ENCODE peak calls at places on chromosome 1, in nine cellular contexts. T is naive thymus-derived CD4-positive, alpha-beta T cell; K is ovary; U is NT2/D1; I is cardiac muscle cell; M is Daoy; B is B cell; G is osteoblast; R is psoas muscle. L is an unnamed sample.

GRCh38 chr1:215018555-215018954 is 64.0 kb upstream of the KCNK2 start:
- DNase-seq in T (no peak), K (no peak), U (no peak), I (no peak), M (peak; percentile 11), B (no peak), G (no peak), R (no peak), L (no peak)

GRCh38 chr1:158035976-158036583 is 42.6 kb downstream of the KIRREL1 start:
- DNase-seq in T (no peak), K (peak; percentile 69), U (no peak), I (peak; percentile 79), M (peak; percentile 52), B (peak; percentile 38), G (no peak), R (no peak), L (no peak)

GRCh38 chr1:18855573-18855972 is 3.9 kb downstream of the TAS1R2 start:
- DNase-seq in T (no peak), K (no peak), U (no peak), I (no peak), M (no peak), B (no peak), G (peak; percentile 79), R (no peak), L (no peak)

GRCh38 chr1:167912294-167912693 is 1.6 kb downstream of the ADCY10 start:
- DNase-seq in T (no peak), K (no peak), U (peak; percentile 20), I (no peak), M (no peak), B (no peak), G (no peak), R (no peak), L (no peak)

GRCh38 chr1:234597894-234598293 is 12.1 kb downstream of the IRF2BP2 start:
- DNase-seq in T (no peak), K (no peak), U (no peak), I (peak; percentile 69), M (peak; percentile 40), B (peak; percentile 69), G (peak; percentile 69), R (no peak), L (no peak)

GRCh38 chr1:20819818-20820217 is 32.7 kb upstream of the HP1BP3 start:
- DNase-seq in T (no peak), K (no peak), U (no peak), I (no peak), M (no peak), B (no peak), G (no peak), R (no peak), L (no peak)

GRCh38 chr1:119712342-119713038 is 756 bp downstream of the PHGDH start:
- DNase-seq in T (no peak), K (peak; percentile 83), U (peak; percentile 62), I (peak; percentile 96), M (peak; percentile 95), B (peak; percentile 16), G (peak; percentile 80), R (peak; percentile 86), L (peak; percentile 62)

GRCh38 chr1:77757616-77758015 is 2.0 kb downstream of the USP33 start:
- DNase-seq in T (no peak), K (no peak), U (no peak), I (peak; percentile 80), M (no peak), B (no peak), G (peak; percentile 30), R (no peak), L (no peak)

GRCh38 chr1:31306278-31306677 is 9.4 kb downstream of the ZCCHC17 start:
- DNase-seq in T (no peak), K (no peak), U (no peak), I (peak; percentile 90), M (peak; percentile 77), B (no peak), G (peak; percentile 85), R (no peak), L (no peak)

GRCh38 chr1:218613105-218613504 is 268.0 kb downstream of the TGFB2 start:
- DNase-seq in T (no peak), K (no peak), U (no peak), I (no peak), M (no peak), B (no peak), G (no peak), R (no peak), L (no peak)

GRCh38 chr1:233060595-233060994 is 110.2 kb downstream of the NTPCR start:
- DNase-seq in T (no peak), K (no peak), U (no peak), I (no peak), M (no peak), B (no peak), G (no peak), R (no peak), L (no peak)

GRCh38 chr1:245685111-245685810 is 530.5 kb downstream of the KIF26B start:
- DNase-seq in T (no peak), K (no peak), U (no peak), I (no peak), M (no peak), B (no peak), G (no peak), R (no peak), L (no peak)

GRCh38 chr1:91757760-91758545 is 128.0 kb downstream of the TGFBR3 start:
- DNase-seq in T (no peak), K (no peak), U (no peak), I (no peak), M (no peak), B (no peak), G (no peak), R (no peak), L (no peak)

GRCh38 chr1:59013276-59013927 is 229.6 kb upstream of the JUN start:
- DNase-seq in T (no peak), K (peak; percentile 61), U (peak; percentile 87), I (peak; percentile 57), M (peak; percentile 55), B (peak; percentile 56), G (no peak), R (peak; percentile 73), L (peak; percentile 5)

GRCh38 chr1:245404527-245404926 is 249.7 kb downstream of the KIF26B start:
- DNase-seq in T (no peak), K (no peak), U (no peak), I (no peak), M (no peak), B (no peak), G (no peak), R (no peak), L (no peak)